ENCODE peak calls at places on chromosomes 16 and 17, in nine cellular contexts. One of them, this sample, is unnamed.

GRCh38 chr17:82807101-82807500 is 32.7 kb downstream of the ZNF750 start:
- DNase-seq in neuronal stem cell: no peak
- DNase-seq in HTR-8/SVneo: no peak
- DNase-seq in T47D: no peak
- DNase-seq in Panc1: no peak
- DNase-seq in AG10803: no peak
- DNase-seq in CD4-positive, CD25-positive, alpha-beta regulatory T cell: no peak
- DNase-seq in heart left ventricle: peak
- DNase-seq in epithelial cell of esophagus: no peak
- DNase-seq in this sample: no peak

GRCh38 chr17:16106161-16106891 is 106.7 kb downstream of the TTC19 start:
- DNase-seq in neuronal stem cell: no peak
- DNase-seq in HTR-8/SVneo: no peak
- DNase-seq in T47D: no peak
- DNase-seq in Panc1: peak
- DNase-seq in AG10803: peak
- DNase-seq in CD4-positive, CD25-positive, alpha-beta regulatory T cell: no peak
- DNase-seq in heart left ventricle: no peak
- DNase-seq in epithelial cell of esophagus: peak
- DNase-seq in this sample: no peak

GRCh38 chr16:25155553-25156460 is 44.3 kb downstream of the LCMT1 start:
- DNase-seq in neuronal stem cell: no peak
- DNase-seq in HTR-8/SVneo: no peak
- DNase-seq in T47D: no peak
- DNase-seq in Panc1: no peak
- DNase-seq in AG10803: no peak
- DNase-seq in CD4-positive, CD25-positive, alpha-beta regulatory T cell: no peak
- DNase-seq in heart left ventricle: no peak
- DNase-seq in epithelial cell of esophagus: no peak
- DNase-seq in this sample: no peak

GRCh38 chr17:35373532-35373983 is at the start of gene SLFN11:
- DNase-seq in neuronal stem cell: no peak
- DNase-seq in HTR-8/SVneo: peak
- DNase-seq in T47D: peak
- DNase-seq in Panc1: no peak
- DNase-seq in AG10803: peak
- DNase-seq in CD4-positive, CD25-positive, alpha-beta regulatory T cell: peak
- DNase-seq in heart left ventricle: peak
- DNase-seq in epithelial cell of esophagus: peak
- DNase-seq in this sample: peak

GRCh38 chr17:5913641-5914040 is 156.5 kb upstream of the WSCD1 start:
- DNase-seq in neuronal stem cell: no peak
- DNase-seq in HTR-8/SVneo: no peak
- DNase-seq in T47D: no peak
- DNase-seq in Panc1: no peak
- DNase-seq in AG10803: no peak
- DNase-seq in CD4-positive, CD25-positive, alpha-beta regulatory T cell: no peak
- DNase-seq in heart left ventricle: no peak
- DNase-seq in epithelial cell of esophagus: no peak
- DNase-seq in this sample: no peak

GRCh38 chr16:21166561-21166961 is 8.1 kb downstream of the LDAF1 start:
- DNase-seq in neuronal stem cell: no peak
- DNase-seq in HTR-8/SVneo: no peak
- DNase-seq in T47D: no peak
- DNase-seq in Panc1: no peak
- DNase-seq in AG10803: no peak
- DNase-seq in CD4-positive, CD25-positive, alpha-beta regulatory T cell: no peak
- DNase-seq in heart left ventricle: no peak
- DNase-seq in epithelial cell of esophagus: no peak
- DNase-seq in this sample: no peak

GRCh38 chr17:57270801-57271245 is 14.5 kb downstream of the MSI2 start:
- DNase-seq in neuronal stem cell: no peak
- DNase-seq in HTR-8/SVneo: no peak
- DNase-seq in T47D: no peak
- DNase-seq in Panc1: no peak
- DNase-seq in AG10803: no peak
- DNase-seq in CD4-positive, CD25-positive, alpha-beta regulatory T cell: no peak
- DNase-seq in heart left ventricle: no peak
- DNase-seq in epithelial cell of esophagus: no peak
- DNase-seq in this sample: no peak

GRCh38 chr16:87919681-87919994 is 16.7 kb downstream of the CA5A start:
- DNase-seq in neuronal stem cell: no peak
- DNase-seq in HTR-8/SVneo: no peak
- DNase-seq in T47D: no peak
- DNase-seq in Panc1: no peak
- DNase-seq in AG10803: no peak
- DNase-seq in CD4-positive, CD25-positive, alpha-beta regulatory T cell: no peak
- DNase-seq in heart left ventricle: no peak
- DNase-seq in epithelial cell of esophagus: no peak
- DNase-seq in this sample: no peak

GRCh38 chr17:18988546-18989173 is 15.9 kb downstream of the FAM83G start:
- DNase-seq in neuronal stem cell: no peak
- DNase-seq in HTR-8/SVneo: no peak
- DNase-seq in T47D: no peak
- DNase-seq in Panc1: no peak
- DNase-seq in AG10803: no peak
- DNase-seq in CD4-positive, CD25-positive, alpha-beta regulatory T cell: no peak
- DNase-seq in heart left ventricle: no peak
- DNase-seq in epithelial cell of esophagus: no peak
- DNase-seq in this sample: no peak

GRCh38 chr16:56643080-56643778 is 4.8 kb downstream of the MT1A start:
- DNase-seq in neuronal stem cell: no peak
- DNase-seq in HTR-8/SVneo: no peak
- DNase-seq in T47D: peak
- DNase-seq in Panc1: no peak
- DNase-seq in AG10803: peak
- DNase-seq in CD4-positive, CD25-positive, alpha-beta regulatory T cell: peak
- DNase-seq in heart left ventricle: peak
- DNase-seq in epithelial cell of esophagus: peak
- DNase-seq in this sample: peak

GRCh38 chr17:12180644-12181261 is 160.1 kb downstream of the MAP2K4 start:
- DNase-seq in neuronal stem cell: peak
- DNase-seq in HTR-8/SVneo: peak
- DNase-seq in T47D: peak
- DNase-seq in Panc1: peak
- DNase-seq in AG10803: peak
- DNase-seq in CD4-positive, CD25-positive, alpha-beta regulatory T cell: peak
- DNase-seq in heart left ventricle: no peak
- DNase-seq in epithelial cell of esophagus: peak
- DNase-seq in this sample: peak

GRCh38 chr17:66950325-66950724 is 14.2 kb upstream of the CACNG4 start:
- DNase-seq in neuronal stem cell: no peak
- DNase-seq in HTR-8/SVneo: no peak
- DNase-seq in T47D: no peak
- DNase-seq in Panc1: no peak
- DNase-seq in AG10803: no peak
- DNase-seq in CD4-positive, CD25-positive, alpha-beta regulatory T cell: no peak
- DNase-seq in heart left ventricle: no peak
- DNase-seq in epithelial cell of esophagus: no peak
- DNase-seq in this sample: no peak

GRCh38 chr17:47820023-47820789 is 1.4 kb downstream of the OSBPL7 start:
- DNase-seq in neuronal stem cell: no peak
- DNase-seq in HTR-8/SVneo: no peak
- DNase-seq in T47D: no peak
- DNase-seq in Panc1: no peak
- DNase-seq in AG10803: no peak
- DNase-seq in CD4-positive, CD25-positive, alpha-beta regulatory T cell: no peak
- DNase-seq in heart left ventricle: peak
- DNase-seq in epithelial cell of esophagus: no peak
- DNase-seq in this sample: no peak

GRCh38 chr17:59069856-59070255 is 36.8 kb downstream of the TRIM37 start:
- DNase-seq in neuronal stem cell: no peak
- DNase-seq in HTR-8/SVneo: no peak
- DNase-seq in T47D: no peak
- DNase-seq in Panc1: no peak
- DNase-seq in AG10803: no peak
- DNase-seq in CD4-positive, CD25-positive, alpha-beta regulatory T cell: no peak
- DNase-seq in heart left ventricle: no peak
- DNase-seq in epithelial cell of esophagus: no peak
- DNase-seq in this sample: no peak

GRCh38 chr16:89721644-89722391 is 481 bp downstream of the ZNF276 start:
- DNase-seq in neuronal stem cell: no peak
- DNase-seq in HTR-8/SVneo: peak
- DNase-seq in T47D: no peak
- DNase-seq in Panc1: no peak
- DNase-seq in AG10803: peak
- DNase-seq in CD4-positive, CD25-positive, alpha-beta regulatory T cell: peak
- DNase-seq in heart left ventricle: peak
- DNase-seq in epithelial cell of esophagus: peak
- DNase-seq in this sample: no peak

GRCh38 chr16:59632266-59632855 is 898.2 kb upstream of the GOT2 start:
- DNase-seq in neuronal stem cell: no peak
- DNase-seq in HTR-8/SVneo: no peak
- DNase-seq in T47D: no peak
- DNase-seq in Panc1: no peak
- DNase-seq in AG10803: peak
- DNase-seq in CD4-positive, CD25-positive, alpha-beta regulatory T cell: no peak
- DNase-seq in heart left ventricle: no peak
- DNase-seq in epithelial cell of esophagus: no peak
- DNase-seq in this sample: no peak

GRCh38 chr16:17307501-17307900 is 163.3 kb downstream of the XYLT1 start:
- DNase-seq in neuronal stem cell: no peak
- DNase-seq in HTR-8/SVneo: no peak
- DNase-seq in T47D: no peak
- DNase-seq in Panc1: no peak
- DNase-seq in AG10803: no peak
- DNase-seq in CD4-positive, CD25-positive, alpha-beta regulatory T cell: no peak
- DNase-seq in heart left ventricle: no peak
- DNase-seq in epithelial cell of esophagus: no peak
- DNase-seq in this sample: no peak